ENCODE peak calls at places on chromosomes 7 and 10, in nine cellular contexts. One of them, this sample, is unnamed.
A peak's percentile ranks its signal among the peaks of the same experiment; 100 is the strongest.

GRCh38 chr7:57165285-57165899 is 33.2 kb upstream of the ZNF479 start:
- DNase-seq in T-helper 9 cell: no peak
- DNase-seq in hypothalamus: no peak
- DNase-seq in stimulated activated CD4-positive, alpha-beta T cell treated with anti-CD3 and anti-CD28 coated beads, Interleukin-4, amount 100 ng/mL, for 1 hour: no peak
- DNase-seq in neural progenitor cell: no peak
- DNase-seq in astrocyte of the cerebellum: no peak
- DNase-seq in GM10248: no peak
- DNase-seq in PC-3: no peak
- DNase-seq in hepatocyte: no peak
- DNase-seq in this sample: no peak

GRCh38 chr7:45117582-45117981 is 6.1 kb upstream of the TBRG4 start:
- DNase-seq in neural progenitor cell: no peak
- DNase-seq in GM10248: no peak
- DNase-seq in stimulated activated CD4-positive, alpha-beta T cell treated with anti-CD3 and anti-CD28 coated beads, Interleukin-4, amount 100 ng/mL, for 1 hour: no peak
- DNase-seq in hypothalamus: no peak
- DNase-seq in astrocyte of the cerebellum: no peak
- DNase-seq in hepatocyte: no peak
- DNase-seq in T-helper 9 cell: no peak
- DNase-seq in PC-3: no peak
- DNase-seq in this sample: no peak

GRCh38 chr7:33886100-33886623 is 19.2 kb upstream of the BMPER start:
- DNase-seq in PC-3: peak; percentile 34
- DNase-seq in stimulated activated CD4-positive, alpha-beta T cell treated with anti-CD3 and anti-CD28 coated beads, Interleukin-4, amount 100 ng/mL, for 1 hour: peak; percentile 2
- DNase-seq in hepatocyte: peak; percentile 26
- DNase-seq in T-helper 9 cell: no peak
- DNase-seq in GM10248: no peak
- DNase-seq in hypothalamus: no peak
- DNase-seq in neural progenitor cell: peak; percentile 72
- DNase-seq in astrocyte of the cerebellum: no peak
- DNase-seq in this sample: no peak

GRCh38 chr10:13120786-13121499 is 21.0 kb downstream of the OPTN start:
- DNase-seq in hepatocyte: no peak
- DNase-seq in hypothalamus: no peak
- DNase-seq in T-helper 9 cell: no peak
- DNase-seq in PC-3: no peak
- DNase-seq in stimulated activated CD4-positive, alpha-beta T cell treated with anti-CD3 and anti-CD28 coated beads, Interleukin-4, amount 100 ng/mL, for 1 hour: no peak
- DNase-seq in GM10248: no peak
- DNase-seq in astrocyte of the cerebellum: no peak
- DNase-seq in neural progenitor cell: no peak
- DNase-seq in this sample: no peak

GRCh38 chr10:9823268-9823930 is 1194.3 kb upstream of the CELF2 start:
- DNase-seq in neural progenitor cell: no peak
- DNase-seq in stimulated activated CD4-positive, alpha-beta T cell treated with anti-CD3 and anti-CD28 coated beads, Interleukin-4, amount 100 ng/mL, for 1 hour: no peak
- DNase-seq in PC-3: no peak
- DNase-seq in hypothalamus: no peak
- DNase-seq in hepatocyte: no peak
- DNase-seq in astrocyte of the cerebellum: no peak
- DNase-seq in GM10248: no peak
- DNase-seq in T-helper 9 cell: no peak
- DNase-seq in this sample: no peak

GRCh38 chr10:71064413-71065118 is 147.8 kb upstream of the UNC5B start:
- DNase-seq in hypothalamus: no peak
- DNase-seq in astrocyte of the cerebellum: no peak
- DNase-seq in hepatocyte: no peak
- DNase-seq in T-helper 9 cell: no peak
- DNase-seq in PC-3: peak; percentile 30
- DNase-seq in neural progenitor cell: no peak
- DNase-seq in stimulated activated CD4-positive, alpha-beta T cell treated with anti-CD3 and anti-CD28 coated beads, Interleukin-4, amount 100 ng/mL, for 1 hour: no peak
- DNase-seq in GM10248: no peak
- DNase-seq in this sample: peak; percentile 22

GRCh38 chr7:93973134-93973533 is 31.0 kb downstream of the BET1 start:
- DNase-seq in GM10248: no peak
- DNase-seq in hepatocyte: no peak
- DNase-seq in neural progenitor cell: no peak
- DNase-seq in stimulated activated CD4-positive, alpha-beta T cell treated with anti-CD3 and anti-CD28 coated beads, Interleukin-4, amount 100 ng/mL, for 1 hour: no peak
- DNase-seq in hypothalamus: no peak
- DNase-seq in astrocyte of the cerebellum: no peak
- DNase-seq in T-helper 9 cell: no peak
- DNase-seq in PC-3: peak; percentile 30
- DNase-seq in this sample: no peak

GRCh38 chr10:15563161-15563715 is 156.5 kb downstream of the ITGA8 start:
- DNase-seq in hepatocyte: no peak
- DNase-seq in T-helper 9 cell: no peak
- DNase-seq in neural progenitor cell: no peak
- DNase-seq in GM10248: no peak
- DNase-seq in stimulated activated CD4-positive, alpha-beta T cell treated with anti-CD3 and anti-CD28 coated beads, Interleukin-4, amount 100 ng/mL, for 1 hour: no peak
- DNase-seq in astrocyte of the cerebellum: no peak
- DNase-seq in PC-3: no peak
- DNase-seq in hypothalamus: no peak
- DNase-seq in this sample: no peak

GRCh38 chr7:155483245-155483644 is 25.3 kb downstream of the EN2 start:
- DNase-seq in hepatocyte: no peak
- DNase-seq in T-helper 9 cell: no peak
- DNase-seq in PC-3: no peak
- DNase-seq in astrocyte of the cerebellum: no peak
- DNase-seq in hypothalamus: no peak
- DNase-seq in neural progenitor cell: peak; percentile 61
- DNase-seq in stimulated activated CD4-positive, alpha-beta T cell treated with anti-CD3 and anti-CD28 coated beads, Interleukin-4, amount 100 ng/mL, for 1 hour: no peak
- DNase-seq in GM10248: peak; percentile 13
- DNase-seq in this sample: no peak

GRCh38 chr7:29224726-29225125 is 30.2 kb downstream of the CHN2 start:
- DNase-seq in PC-3: peak; percentile 76
- DNase-seq in T-helper 9 cell: no peak
- DNase-seq in stimulated activated CD4-positive, alpha-beta T cell treated with anti-CD3 and anti-CD28 coated beads, Interleukin-4, amount 100 ng/mL, for 1 hour: no peak
- DNase-seq in hepatocyte: no peak
- DNase-seq in hypothalamus: no peak
- DNase-seq in astrocyte of the cerebellum: no peak
- DNase-seq in neural progenitor cell: no peak
- DNase-seq in GM10248: no peak
- DNase-seq in this sample: no peak

GRCh38 chr10:113746188-113746950 is 5.1 kb upstream of the PLEKHS1 start:
- DNase-seq in neural progenitor cell: no peak
- DNase-seq in hypothalamus: no peak
- DNase-seq in stimulated activated CD4-positive, alpha-beta T cell treated with anti-CD3 and anti-CD28 coated beads, Interleukin-4, amount 100 ng/mL, for 1 hour: no peak
- DNase-seq in astrocyte of the cerebellum: no peak
- DNase-seq in hepatocyte: peak; percentile 35
- DNase-seq in PC-3: peak; percentile 8
- DNase-seq in T-helper 9 cell: no peak
- DNase-seq in GM10248: no peak
- DNase-seq in this sample: no peak

GRCh38 chr10:11854301-11854700 is 31.1 kb downstream of the PROSER2 start:
- DNase-seq in PC-3: no peak
- DNase-seq in astrocyte of the cerebellum: no peak
- DNase-seq in hypothalamus: no peak
- DNase-seq in hepatocyte: no peak
- DNase-seq in T-helper 9 cell: no peak
- DNase-seq in GM10248: no peak
- DNase-seq in neural progenitor cell: no peak
- DNase-seq in stimulated activated CD4-positive, alpha-beta T cell treated with anti-CD3 and anti-CD28 coated beads, Interleukin-4, amount 100 ng/mL, for 1 hour: no peak
- DNase-seq in this sample: no peak

GRCh38 chr7:1348836-1349335 is 110.4 kb downstream of the MICALL2 start:
- DNase-seq in neural progenitor cell: no peak
- DNase-seq in astrocyte of the cerebellum: no peak
- DNase-seq in PC-3: no peak
- DNase-seq in T-helper 9 cell: no peak
- DNase-seq in hypothalamus: no peak
- DNase-seq in GM10248: no peak
- DNase-seq in stimulated activated CD4-positive, alpha-beta T cell treated with anti-CD3 and anti-CD28 coated beads, Interleukin-4, amount 100 ng/mL, for 1 hour: no peak
- DNase-seq in hepatocyte: no peak
- DNase-seq in this sample: no peak

GRCh38 chr10:1579141-1579491 is 158.2 kb downstream of the ADARB2 start:
- DNase-seq in T-helper 9 cell: no peak
- DNase-seq in PC-3: no peak
- DNase-seq in GM10248: no peak
- DNase-seq in hepatocyte: no peak
- DNase-seq in hypothalamus: no peak
- DNase-seq in astrocyte of the cerebellum: no peak
- DNase-seq in neural progenitor cell: no peak
- DNase-seq in stimulated activated CD4-positive, alpha-beta T cell treated with anti-CD3 and anti-CD28 coated beads, Interleukin-4, amount 100 ng/mL, for 1 hour: no peak
- DNase-seq in this sample: no peak

GRCh38 chr7:81127991-81128390 is 209.1 kb upstream of the SEMA3C start:
- DNase-seq in neural progenitor cell: no peak
- DNase-seq in GM10248: no peak
- DNase-seq in stimulated activated CD4-positive, alpha-beta T cell treated with anti-CD3 and anti-CD28 coated beads, Interleukin-4, amount 100 ng/mL, for 1 hour: no peak
- DNase-seq in hepatocyte: no peak
- DNase-seq in PC-3: no peak
- DNase-seq in T-helper 9 cell: no peak
- DNase-seq in hypothalamus: no peak
- DNase-seq in astrocyte of the cerebellum: no peak
- DNase-seq in this sample: no peak

GRCh38 chr10:14880201-14880600 is 1.5 kb downstream of the SUV39H2 start:
- DNase-seq in stimulated activated CD4-positive, alpha-beta T cell treated with anti-CD3 and anti-CD28 coated beads, Interleukin-4, amount 100 ng/mL, for 1 hour: no peak
- DNase-seq in neural progenitor cell: no peak
- DNase-seq in GM10248: no peak
- DNase-seq in hypothalamus: no peak
- DNase-seq in astrocyte of the cerebellum: no peak
- DNase-seq in PC-3: peak; percentile 18
- DNase-seq in T-helper 9 cell: no peak
- DNase-seq in hepatocyte: peak; percentile 17
- DNase-seq in this sample: no peak

GRCh38 chr7:151404216-151405011 is 5.4 kb downstream of the WDR86 start:
- DNase-seq in T-helper 9 cell: no peak
- DNase-seq in astrocyte of the cerebellum: no peak
- DNase-seq in GM10248: no peak
- DNase-seq in neural progenitor cell: no peak
- DNase-seq in hypothalamus: no peak
- DNase-seq in stimulated activated CD4-positive, alpha-beta T cell treated with anti-CD3 and anti-CD28 coated beads, Interleukin-4, amount 100 ng/mL, for 1 hour: no peak
- DNase-seq in PC-3: no peak
- DNase-seq in hepatocyte: peak; percentile 38
- DNase-seq in this sample: no peak

GRCh38 chr10:120511165-120511564 is 54.1 kb downstream of the PLPP4 start:
- DNase-seq in GM10248: no peak
- DNase-seq in hypothalamus: no peak
- DNase-seq in neural progenitor cell: no peak
- DNase-seq in PC-3: peak; percentile 82
- DNase-seq in astrocyte of the cerebellum: peak; percentile 77
- DNase-seq in hepatocyte: no peak
- DNase-seq in T-helper 9 cell: no peak
- DNase-seq in stimulated activated CD4-positive, alpha-beta T cell treated with anti-CD3 and anti-CD28 coated beads, Interleukin-4, amount 100 ng/mL, for 1 hour: no peak
- DNase-seq in this sample: no peak

GRCh38 chr10:69089638-69090599 is 2.0 kb downstream of the SRGN start:
- DNase-seq in hepatocyte: no peak
- DNase-seq in astrocyte of the cerebellum: no peak
- DNase-seq in stimulated activated CD4-positive, alpha-beta T cell treated with anti-CD3 and anti-CD28 coated beads, Interleukin-4, amount 100 ng/mL, for 1 hour: peak; percentile 69
- DNase-seq in neural progenitor cell: no peak
- DNase-seq in GM10248: no peak
- DNase-seq in T-helper 9 cell: peak; percentile 64
- DNase-seq in PC-3: peak; percentile 63
- DNase-seq in hypothalamus: no peak
- DNase-seq in this sample: peak; percentile 87

GRCh38 chr7:95688931-95689453 is 83.4 kb upstream of the DYNC1I1 start:
- DNase-seq in T-helper 9 cell: no peak
- DNase-seq in hepatocyte: no peak
- DNase-seq in neural progenitor cell: no peak
- DNase-seq in GM10248: no peak
- DNase-seq in astrocyte of the cerebellum: peak; percentile 4
- DNase-seq in hypothalamus: no peak
- DNase-seq in PC-3: peak; percentile 52
- DNase-seq in stimulated activated CD4-positive, alpha-beta T cell treated with anti-CD3 and anti-CD28 coated beads, Interleukin-4, amount 100 ng/mL, for 1 hour: no peak
- DNase-seq in this sample: no peak

This sample was measured in activated CD8-positive, alpha-beta T cell treated with anti-CD3 and anti-CD28 coated beads, Interleukin-2, amount 10 ng/mL, durations not matched to agents 7 days and 5 days.